ENCODE peak calls at places on chromosomes 7 and 10, in nine cellular contexts. One of them, this sample, is unnamed.

GRCh38 chr10:4646546-4646945 is 179.5 kb upstream of the AKR1E2 start:
- DNase-seq in HepG2: no peak
- DNase-seq in heart left ventricle: no peak
- DNase-seq in tibial nerve: no peak
- DNase-seq in A549: no peak
- DNase-seq in breast epithelium: no peak
- DNase-seq in IMR-90: peak
- DNase-seq in ovary: no peak
- DNase-seq in endothelial cell of umbilical vein: no peak
- DNase-seq in this sample: no peak

GRCh38 chr10:77898323-77899079 is 28.1 kb downstream of the DLG5 start:
- DNase-seq in HepG2: no peak
- DNase-seq in heart left ventricle: no peak
- DNase-seq in tibial nerve: no peak
- DNase-seq in A549: no peak
- DNase-seq in breast epithelium: peak
- DNase-seq in IMR-90: no peak
- DNase-seq in ovary: no peak
- DNase-seq in endothelial cell of umbilical vein: peak
- DNase-seq in this sample: no peak

GRCh38 chr10:112471878-112472487 is 25.0 kb downstream of the VTI1A start:
- DNase-seq in HepG2: peak
- DNase-seq in heart left ventricle: no peak
- DNase-seq in tibial nerve: no peak
- DNase-seq in A549: peak
- DNase-seq in breast epithelium: no peak
- DNase-seq in IMR-90: peak
- DNase-seq in ovary: no peak
- DNase-seq in endothelial cell of umbilical vein: peak
- DNase-seq in this sample: peak

GRCh38 chr10:71246591-71247143 is 34.3 kb downstream of the UNC5B start:
- DNase-seq in HepG2: no peak
- DNase-seq in heart left ventricle: peak
- DNase-seq in tibial nerve: no peak
- DNase-seq in A549: peak
- DNase-seq in breast epithelium: no peak
- DNase-seq in IMR-90: no peak
- DNase-seq in ovary: no peak
- DNase-seq in endothelial cell of umbilical vein: no peak
- DNase-seq in this sample: no peak

GRCh38 chr7:90709501-90710465 is 113.7 kb downstream of the CDK14 start:
- DNase-seq in HepG2: no peak
- DNase-seq in heart left ventricle: no peak
- DNase-seq in tibial nerve: peak
- DNase-seq in A549: no peak
- DNase-seq in breast epithelium: no peak
- DNase-seq in IMR-90: peak
- DNase-seq in ovary: peak
- DNase-seq in endothelial cell of umbilical vein: peak
- DNase-seq in this sample: no peak

GRCh38 chr10:110783509-110784103 is 88.1 kb upstream of the PDCD4 start:
- DNase-seq in HepG2: no peak
- DNase-seq in heart left ventricle: no peak
- DNase-seq in tibial nerve: no peak
- DNase-seq in A549: no peak
- DNase-seq in breast epithelium: no peak
- DNase-seq in IMR-90: peak
- DNase-seq in ovary: no peak
- DNase-seq in endothelial cell of umbilical vein: no peak
- DNase-seq in this sample: no peak

GRCh38 chr10:47370878-47371277 is 13.2 kb downstream of the ZNF488 start:
- DNase-seq in HepG2: no peak
- DNase-seq in heart left ventricle: no peak
- DNase-seq in tibial nerve: no peak
- DNase-seq in A549: no peak
- DNase-seq in breast epithelium: peak
- DNase-seq in IMR-90: no peak
- DNase-seq in ovary: no peak
- DNase-seq in endothelial cell of umbilical vein: no peak
- DNase-seq in this sample: no peak

GRCh38 chr7:151014950-151015349 is 9.3 kb downstream of the ATG9B start:
- DNase-seq in HepG2: no peak
- DNase-seq in heart left ventricle: no peak
- DNase-seq in tibial nerve: no peak
- DNase-seq in A549: no peak
- DNase-seq in breast epithelium: no peak
- DNase-seq in IMR-90: no peak
- DNase-seq in ovary: no peak
- DNase-seq in endothelial cell of umbilical vein: no peak
- DNase-seq in this sample: peak

DNA sequence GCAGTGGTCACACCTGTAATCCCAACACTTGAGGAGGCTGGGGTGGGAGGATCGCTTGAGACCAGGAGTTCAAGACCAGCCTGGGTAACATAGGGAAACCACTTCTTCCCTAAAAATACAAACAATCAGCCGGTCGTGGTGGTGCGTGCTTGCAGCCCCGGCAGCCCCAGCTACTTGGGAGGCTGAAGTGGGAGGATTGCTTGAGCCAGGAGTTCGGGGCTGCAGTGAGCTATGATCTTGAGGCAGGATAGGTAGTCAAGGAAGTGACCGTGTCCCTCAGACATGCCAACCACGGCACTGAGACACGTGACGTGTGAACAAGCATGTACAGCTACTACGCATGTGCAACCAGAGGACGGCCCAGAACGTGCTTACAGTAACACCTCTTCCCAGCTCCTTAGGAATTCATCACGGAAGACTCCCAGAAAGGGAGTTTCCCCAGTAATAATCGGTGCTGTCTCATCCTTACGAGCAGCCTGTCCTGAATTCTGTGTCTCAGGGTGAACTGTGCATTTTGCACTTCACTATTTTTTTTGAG is 5.3 kb downstream of the GUSB start:
- DNase-seq in HepG2: no peak
- DNase-seq in heart left ventricle: no peak
- DNase-seq in tibial nerve: no peak
- DNase-seq in A549: no peak
- DNase-seq in breast epithelium: no peak
- DNase-seq in IMR-90: no peak
- DNase-seq in ovary: no peak
- DNase-seq in endothelial cell of umbilical vein: no peak
- DNase-seq in this sample: no peak
- TF ChIP-seq POLR2A in HepG2: no peak
- TF ChIP-seq POLR2A in heart left ventricle: no peak
- TF ChIP-seq POLR2A in tibial nerve: no peak
- TF ChIP-seq POLR2A in A549: no peak
- TF ChIP-seq POLR2A in breast epithelium: no peak
- TF ChIP-seq POLR2A in IMR-90: no peak
- TF ChIP-seq POLR2A in ovary: no peak
- TF ChIP-seq POLR2A in endothelial cell of umbilical vein: no peak
- TF ChIP-seq POLR2A in this sample: no peak

DNA sequence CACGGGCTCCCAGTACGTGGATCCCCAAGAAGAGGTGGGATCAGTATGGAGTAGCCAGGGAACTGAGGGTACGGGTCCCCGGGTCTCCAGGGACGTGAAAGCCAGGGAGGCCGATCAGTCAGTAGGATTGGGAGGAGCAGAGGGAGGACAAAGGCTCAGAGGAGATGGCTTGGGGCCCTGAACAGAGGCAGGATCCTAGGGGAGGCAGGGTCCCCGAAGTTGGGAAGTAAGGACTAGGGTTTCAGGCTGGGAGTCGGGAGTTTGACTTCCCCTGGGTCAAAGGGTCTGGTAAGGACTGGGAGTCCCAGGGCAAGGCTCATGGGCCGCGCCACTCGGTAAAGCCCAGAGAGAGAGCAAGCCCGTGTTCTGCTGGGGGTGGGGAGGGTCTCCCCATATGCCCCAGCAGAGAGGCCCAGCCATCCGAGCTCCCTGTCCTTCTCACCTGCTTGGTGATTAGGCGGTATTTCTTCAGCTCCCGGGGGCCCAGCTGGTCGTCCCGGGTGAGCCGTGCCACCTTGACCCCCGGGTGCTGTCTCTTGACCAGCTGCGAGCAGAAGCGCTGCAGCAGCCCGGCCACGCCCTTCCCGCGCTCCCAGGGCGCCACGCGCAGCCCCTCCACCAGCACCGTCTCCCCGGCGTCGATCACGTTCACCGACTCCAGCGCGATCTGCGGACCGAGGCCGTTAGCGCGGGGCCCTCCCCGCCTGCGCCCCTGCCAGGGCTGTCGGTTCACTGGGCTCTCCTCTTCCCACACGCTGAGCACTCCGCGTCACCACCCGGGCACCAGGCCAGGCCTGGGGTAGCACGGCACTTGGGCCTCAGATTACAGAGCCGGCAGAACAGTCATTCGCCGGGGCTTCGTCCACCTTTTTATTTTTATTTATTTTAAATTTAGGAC is 7.0 kb downstream of the NAT16 start:
- DNase-seq in HepG2: no peak
- DNase-seq in heart left ventricle: peak
- DNase-seq in tibial nerve: no peak
- DNase-seq in A549: peak
- DNase-seq in breast epithelium: no peak
- DNase-seq in IMR-90: peak
- DNase-seq in ovary: no peak
- DNase-seq in endothelial cell of umbilical vein: peak
- DNase-seq in this sample: peak
- TF ChIP-seq POLR2A in HepG2: no peak
- TF ChIP-seq POLR2A in heart left ventricle: no peak
- TF ChIP-seq POLR2A in tibial nerve: no peak
- TF ChIP-seq POLR2A in A549: no peak
- TF ChIP-seq POLR2A in breast epithelium: no peak
- TF ChIP-seq POLR2A in IMR-90: no peak
- TF ChIP-seq POLR2A in ovary: no peak
- TF ChIP-seq POLR2A in endothelial cell of umbilical vein: no peak
- TF ChIP-seq POLR2A in this sample: no peak

GRCh38 chr7:98946389-98946788 is 68.1 kb downstream of the TRRAP start:
- DNase-seq in HepG2: no peak
- DNase-seq in heart left ventricle: no peak
- DNase-seq in tibial nerve: no peak
- DNase-seq in A549: no peak
- DNase-seq in breast epithelium: no peak
- DNase-seq in IMR-90: no peak
- DNase-seq in ovary: no peak
- DNase-seq in endothelial cell of umbilical vein: no peak
- DNase-seq in this sample: no peak

GRCh38 chr7:98945852-98946251 is 67.5 kb downstream of the TRRAP start:
- DNase-seq in HepG2: no peak
- DNase-seq in heart left ventricle: no peak
- DNase-seq in tibial nerve: no peak
- DNase-seq in A549: no peak
- DNase-seq in breast epithelium: no peak
- DNase-seq in IMR-90: no peak
- DNase-seq in ovary: no peak
- DNase-seq in endothelial cell of umbilical vein: no peak
- DNase-seq in this sample: no peak

GRCh38 chr7:98943336-98943735 is 65.0 kb downstream of the TRRAP start:
- DNase-seq in HepG2: no peak
- DNase-seq in heart left ventricle: no peak
- DNase-seq in tibial nerve: no peak
- DNase-seq in A549: no peak
- DNase-seq in breast epithelium: no peak
- DNase-seq in IMR-90: no peak
- DNase-seq in ovary: no peak
- DNase-seq in endothelial cell of umbilical vein: no peak
- DNase-seq in this sample: no peak

GRCh38 chr7:98949336-98950044 is 71.2 kb downstream of the TRRAP start:
- DNase-seq in HepG2: no peak
- DNase-seq in heart left ventricle: no peak
- DNase-seq in tibial nerve: no peak
- DNase-seq in A549: no peak
- DNase-seq in breast epithelium: no peak
- DNase-seq in IMR-90: no peak
- DNase-seq in ovary: no peak
- DNase-seq in endothelial cell of umbilical vein: no peak
- DNase-seq in this sample: no peak

DNA sequence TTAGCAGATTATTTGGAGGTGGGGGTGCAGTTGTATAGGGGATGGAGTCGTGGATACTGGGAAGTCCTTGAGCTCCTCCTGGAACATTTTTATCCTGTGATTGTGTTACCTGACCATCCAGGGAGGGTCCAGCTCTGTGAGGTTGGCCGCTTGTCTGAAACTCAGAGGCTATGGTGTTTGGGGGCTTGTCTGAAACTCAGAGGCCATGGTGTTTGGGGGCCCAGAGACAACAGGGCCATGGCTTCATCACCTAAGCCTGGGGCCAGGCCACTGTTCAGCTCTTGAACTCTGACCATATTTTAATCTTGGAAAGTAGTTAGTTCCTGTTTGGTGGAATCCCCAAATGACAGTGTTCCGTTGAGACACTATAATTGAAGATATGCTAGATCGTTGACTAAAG is 66.1 kb downstream of the TRRAP start:
- DNase-seq in HepG2: no peak
- DNase-seq in heart left ventricle: no peak
- DNase-seq in tibial nerve: no peak
- DNase-seq in A549: no peak
- DNase-seq in breast epithelium: no peak
- DNase-seq in IMR-90: no peak
- DNase-seq in ovary: no peak
- DNase-seq in endothelial cell of umbilical vein: no peak
- DNase-seq in this sample: no peak
- TF ChIP-seq POLR2A in HepG2: no peak
- TF ChIP-seq POLR2A in heart left ventricle: no peak
- TF ChIP-seq POLR2A in tibial nerve: no peak
- TF ChIP-seq POLR2A in A549: no peak
- TF ChIP-seq POLR2A in breast epithelium: no peak
- TF ChIP-seq POLR2A in IMR-90: no peak
- TF ChIP-seq POLR2A in ovary: no peak
- TF ChIP-seq POLR2A in endothelial cell of umbilical vein: no peak
- TF ChIP-seq POLR2A in this sample: no peak

DNA sequence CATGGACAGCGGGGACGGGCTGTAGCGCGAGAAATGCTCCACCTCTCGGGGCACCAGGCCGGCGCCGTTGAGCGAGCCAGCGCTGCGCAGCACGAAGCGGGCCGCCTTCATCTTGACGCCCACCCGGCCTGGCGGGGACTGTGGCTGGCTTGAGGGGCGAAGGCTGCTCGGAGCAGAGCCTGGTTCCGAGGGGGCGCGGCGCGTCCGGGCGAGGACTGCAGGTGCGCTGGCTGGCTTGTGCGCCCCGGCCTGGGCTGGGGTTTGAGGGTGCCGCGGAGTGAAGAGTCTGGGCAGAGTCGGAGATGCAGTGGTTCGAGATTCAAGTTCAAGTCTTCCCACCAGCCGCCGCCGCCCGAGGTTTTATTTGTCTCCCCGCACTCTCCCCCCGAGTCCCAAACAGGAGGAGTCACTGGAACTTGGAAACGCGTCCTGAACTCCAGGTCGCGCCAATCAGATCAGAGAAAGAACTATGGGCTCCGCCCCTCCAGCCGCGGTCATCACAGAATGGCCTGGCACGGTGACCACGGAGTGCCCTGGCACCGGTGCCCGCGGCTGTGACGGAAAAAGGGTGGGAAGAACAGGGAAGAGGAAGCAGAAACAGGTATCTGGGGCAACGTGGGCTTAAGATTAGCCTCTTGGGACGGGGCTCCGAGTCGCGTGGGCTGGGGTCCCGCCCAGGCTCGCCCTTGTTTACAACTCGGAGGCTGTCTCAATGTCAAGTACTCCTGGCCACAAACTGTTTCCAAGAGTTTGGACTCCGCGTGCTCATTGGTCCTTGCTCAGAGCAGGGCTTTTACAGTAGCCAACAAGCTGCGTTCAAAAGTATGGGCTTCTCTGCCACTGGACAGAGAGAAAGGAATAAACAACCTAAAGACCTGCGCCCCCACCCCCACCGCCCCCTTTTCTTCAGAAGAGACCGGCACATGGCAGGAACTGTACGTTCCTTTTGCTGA is at the start of gene PDK4:
- DNase-seq in HepG2: no peak
- DNase-seq in heart left ventricle: peak
- DNase-seq in tibial nerve: peak
- DNase-seq in A549: peak
- DNase-seq in breast epithelium: peak
- DNase-seq in IMR-90: peak
- DNase-seq in ovary: peak
- DNase-seq in endothelial cell of umbilical vein: peak
- DNase-seq in this sample: peak
- TF ChIP-seq POLR2A in HepG2: no peak
- TF ChIP-seq POLR2A in heart left ventricle: peak
- TF ChIP-seq POLR2A in tibial nerve: peak
- TF ChIP-seq POLR2A in A549: peak
- TF ChIP-seq POLR2A in breast epithelium: peak
- TF ChIP-seq POLR2A in IMR-90: no peak
- TF ChIP-seq POLR2A in ovary: peak
- TF ChIP-seq POLR2A in endothelial cell of umbilical vein: no peak
- TF ChIP-seq POLR2A in this sample: no peak